ENCODE peak calls at places on chromosomes 16 and 17, in six cellular contexts. One of them, this sample, is unnamed.

GRCh38 chr17:41307647-41308046 is 1.5 kb downstream of the KRTAP16-1 start:
- DNase-seq in heart right ventricle: no peak
- DNase-seq in suprapubic skin: no peak
- DNase-seq in left ventricle myocardium inferior: no peak
- DNase-seq in psoas muscle: no peak
- DNase-seq in fibroblast of lung: no peak
- DNase-seq in this sample: no peak

GRCh38 chr16:87675111-87675510 is 72.8 kb downstream of the JPH3 start:
- DNase-seq in heart right ventricle: no peak
- DNase-seq in suprapubic skin: no peak
- DNase-seq in left ventricle myocardium inferior: no peak
- DNase-seq in psoas muscle: no peak
- DNase-seq in fibroblast of lung: no peak
- DNase-seq in this sample: no peak

GRCh38 chr16:87391324-87391949 is 699 bp upstream of the MAP1LC3B start:
- DNase-seq in heart right ventricle: peak
- DNase-seq in suprapubic skin: peak
- DNase-seq in left ventricle myocardium inferior: peak
- DNase-seq in psoas muscle: peak
- DNase-seq in fibroblast of lung: peak
- DNase-seq in this sample: peak

GRCh38 chr17:8225813-8226535 is 15.6 kb upstream of the AURKB start:
- DNase-seq in heart right ventricle: peak
- DNase-seq in suprapubic skin: no peak
- DNase-seq in left ventricle myocardium inferior: no peak
- DNase-seq in psoas muscle: peak
- DNase-seq in fibroblast of lung: peak
- DNase-seq in this sample: peak

GRCh38 chr16:69940676-69941075 is 10.5 kb upstream of the CLEC18A start:
- DNase-seq in heart right ventricle: no peak
- DNase-seq in suprapubic skin: peak
- DNase-seq in left ventricle myocardium inferior: no peak
- DNase-seq in psoas muscle: no peak
- DNase-seq in fibroblast of lung: no peak
- DNase-seq in this sample: no peak

GRCh38 chr16:9941245-9941644 is 241.0 kb downstream of the GRIN2A start:
- DNase-seq in heart right ventricle: no peak
- DNase-seq in suprapubic skin: no peak
- DNase-seq in left ventricle myocardium inferior: no peak
- DNase-seq in psoas muscle: no peak
- DNase-seq in fibroblast of lung: no peak
- DNase-seq in this sample: no peak

GRCh38 chr17:72422505-72423285 is 301.9 kb downstream of the SOX9 start:
- DNase-seq in heart right ventricle: peak
- DNase-seq in suprapubic skin: no peak
- DNase-seq in left ventricle myocardium inferior: peak
- DNase-seq in psoas muscle: peak
- DNase-seq in fibroblast of lung: peak
- DNase-seq in this sample: no peak

GRCh38 chr17:51154176-51154575 is 817 bp downstream of the NME1 start:
- DNase-seq in heart right ventricle: no peak
- DNase-seq in suprapubic skin: no peak
- DNase-seq in left ventricle myocardium inferior: no peak
- DNase-seq in psoas muscle: no peak
- DNase-seq in fibroblast of lung: peak
- DNase-seq in this sample: no peak

GRCh38 chr17:40707720-40708119 is 4.2 kb upstream of the KRT24 start:
- DNase-seq in heart right ventricle: peak
- DNase-seq in suprapubic skin: peak
- DNase-seq in left ventricle myocardium inferior: peak
- DNase-seq in psoas muscle: peak
- DNase-seq in fibroblast of lung: peak
- DNase-seq in this sample: no peak

GRCh38 chr17:75976175-75976848 is 2.7 kb downstream of the ACOX1 start:
- DNase-seq in heart right ventricle: no peak
- DNase-seq in suprapubic skin: no peak
- DNase-seq in left ventricle myocardium inferior: no peak
- DNase-seq in psoas muscle: no peak
- DNase-seq in fibroblast of lung: no peak
- DNase-seq in this sample: no peak

GRCh38 chr16:17377360-17378324 is 93.1 kb downstream of the XYLT1 start:
- DNase-seq in heart right ventricle: no peak
- DNase-seq in suprapubic skin: no peak
- DNase-seq in left ventricle myocardium inferior: no peak
- DNase-seq in psoas muscle: no peak
- DNase-seq in fibroblast of lung: no peak
- DNase-seq in this sample: no peak

GRCh38 chr17:80125656-80126448 is 21.1 kb downstream of the EIF4A3 start:
- DNase-seq in heart right ventricle: no peak
- DNase-seq in suprapubic skin: peak
- DNase-seq in left ventricle myocardium inferior: no peak
- DNase-seq in psoas muscle: no peak
- DNase-seq in fibroblast of lung: peak
- DNase-seq in this sample: no peak

GRCh38 chr17:58002973-58003372 is 4.1 kb downstream of the SRSF1 start:
- DNase-seq in heart right ventricle: no peak
- DNase-seq in suprapubic skin: no peak
- DNase-seq in left ventricle myocardium inferior: no peak
- DNase-seq in psoas muscle: no peak
- DNase-seq in fibroblast of lung: no peak
- DNase-seq in this sample: no peak

GRCh38 chr17:58001461-58002124 is 5.5 kb downstream of the SRSF1 start:
- DNase-seq in heart right ventricle: no peak
- DNase-seq in suprapubic skin: no peak
- DNase-seq in left ventricle myocardium inferior: no peak
- DNase-seq in psoas muscle: no peak
- DNase-seq in fibroblast of lung: no peak
- DNase-seq in this sample: no peak

GRCh38 chr17:58002154-58002553 is 4.9 kb downstream of the SRSF1 start:
- DNase-seq in heart right ventricle: no peak
- DNase-seq in suprapubic skin: no peak
- DNase-seq in left ventricle myocardium inferior: no peak
- DNase-seq in psoas muscle: no peak
- DNase-seq in fibroblast of lung: no peak
- DNase-seq in this sample: no peak

GRCh38 chr17:58004060-58004459 is 3.0 kb downstream of the SRSF1 start:
- DNase-seq in heart right ventricle: no peak
- DNase-seq in suprapubic skin: no peak
- DNase-seq in left ventricle myocardium inferior: no peak
- DNase-seq in psoas muscle: no peak
- DNase-seq in fibroblast of lung: no peak
- DNase-seq in this sample: no peak

DNA sequence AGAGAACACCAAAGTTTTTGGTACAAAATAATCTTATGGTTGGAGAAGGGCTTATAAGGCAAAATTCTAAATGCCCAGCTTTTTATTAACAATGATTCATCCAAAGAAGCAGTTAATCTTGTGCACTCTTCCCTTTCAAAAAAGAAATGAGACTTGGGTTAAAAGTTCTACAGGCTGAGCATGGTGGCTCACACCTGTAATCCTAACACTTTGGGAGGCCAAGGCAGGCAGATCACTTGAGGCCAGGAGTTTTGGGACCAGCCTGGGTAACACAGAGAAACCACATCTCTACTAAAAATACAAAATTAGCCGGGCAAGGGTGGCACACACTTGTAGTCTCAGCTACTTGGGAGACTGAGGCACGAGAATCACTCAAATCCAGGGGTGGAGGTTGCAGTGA is 4.5 kb downstream of the SRSF1 start:
- DNase-seq in heart right ventricle: no peak
- DNase-seq in suprapubic skin: no peak
- DNase-seq in left ventricle myocardium inferior: no peak
- DNase-seq in psoas muscle: no peak
- DNase-seq in fibroblast of lung: no peak
- DNase-seq in this sample: no peak
- TF ChIP-seq CTCF in heart right ventricle: no peak
- TF ChIP-seq CTCF in suprapubic skin: no peak
- TF ChIP-seq CTCF in left ventricle myocardium inferior: no peak
- TF ChIP-seq CTCF in psoas muscle: no peak
- TF ChIP-seq CTCF in fibroblast of lung: no peak
- TF ChIP-seq CTCF in this sample: no peak

DNA sequence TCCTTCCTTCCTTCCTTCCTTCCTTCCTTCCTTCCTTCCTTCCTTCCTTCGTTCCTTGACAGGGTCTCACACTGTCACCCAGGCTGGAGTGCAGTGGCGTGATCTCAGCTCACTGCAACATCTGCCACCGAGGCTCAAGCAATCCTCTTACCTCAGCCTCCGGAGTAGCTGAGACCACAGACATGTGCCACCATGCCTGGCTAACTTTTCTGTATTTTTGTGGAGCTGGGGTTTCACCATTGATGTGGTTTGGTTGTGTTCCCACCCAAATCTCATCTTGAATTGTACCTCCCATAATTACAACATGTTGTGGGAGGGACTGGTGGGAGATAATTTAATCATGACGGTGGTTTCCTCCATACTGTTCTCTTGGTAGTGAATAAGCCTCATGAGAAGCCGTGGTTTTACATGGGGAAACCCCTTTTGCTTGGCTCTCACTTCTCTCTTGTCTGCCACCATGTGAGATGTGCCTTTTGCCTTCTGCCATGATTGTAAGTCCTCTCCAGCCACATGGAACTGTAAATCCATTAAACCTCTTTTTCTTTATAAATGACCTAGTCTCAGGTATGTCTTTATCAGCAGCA is 90.3 kb upstream of the MPHOSPH6 start:
- DNase-seq in heart right ventricle: no peak
- DNase-seq in suprapubic skin: no peak
- DNase-seq in left ventricle myocardium inferior: no peak
- DNase-seq in psoas muscle: no peak
- DNase-seq in fibroblast of lung: no peak
- DNase-seq in this sample: no peak
- TF ChIP-seq CTCF in heart right ventricle: no peak
- TF ChIP-seq CTCF in suprapubic skin: no peak
- TF ChIP-seq CTCF in left ventricle myocardium inferior: no peak
- TF ChIP-seq CTCF in psoas muscle: no peak
- TF ChIP-seq CTCF in fibroblast of lung: no peak
- TF ChIP-seq CTCF in this sample: no peak

DNA sequence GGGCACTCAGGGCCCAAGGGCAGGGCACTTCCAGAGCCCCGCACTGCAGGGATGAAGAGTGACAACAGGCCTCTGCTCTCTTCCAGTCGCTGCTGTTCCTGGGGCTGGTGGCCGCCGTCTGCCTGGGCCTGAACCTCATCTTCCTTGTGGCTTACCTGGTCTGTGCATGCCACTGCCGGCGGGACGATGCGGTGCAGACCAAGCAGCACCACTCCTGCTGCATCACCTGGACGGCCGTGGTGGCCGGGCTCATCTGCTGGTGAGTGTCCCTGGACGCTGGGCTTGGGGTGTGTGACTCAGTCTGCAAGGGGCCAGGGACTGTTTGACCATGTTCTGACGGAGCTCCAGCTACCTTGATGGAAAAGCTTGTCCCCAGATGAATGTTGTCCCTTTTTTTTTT is 9.0 kb downstream of the TTYH2 start:
- DNase-seq in heart right ventricle: no peak
- DNase-seq in suprapubic skin: no peak
- DNase-seq in left ventricle myocardium inferior: no peak
- DNase-seq in psoas muscle: no peak
- DNase-seq in fibroblast of lung: no peak
- DNase-seq in this sample: no peak
- TF ChIP-seq CTCF in heart right ventricle: no peak
- TF ChIP-seq CTCF in suprapubic skin: no peak
- TF ChIP-seq CTCF in left ventricle myocardium inferior: no peak
- TF ChIP-seq CTCF in psoas muscle: no peak
- TF ChIP-seq CTCF in fibroblast of lung: no peak
- TF ChIP-seq CTCF in this sample: no peak

GRCh38 chr17:43211123-43211479 is 574 bp upstream of the TMEM106A start:
- DNase-seq in heart right ventricle: no peak
- DNase-seq in suprapubic skin: no peak
- DNase-seq in left ventricle myocardium inferior: no peak
- DNase-seq in psoas muscle: no peak
- DNase-seq in fibroblast of lung: no peak
- DNase-seq in this sample: no peak

GRCh38 chr17:43210576-43210975 is 1.1 kb upstream of the TMEM106A start:
- DNase-seq in heart right ventricle: no peak
- DNase-seq in suprapubic skin: no peak
- DNase-seq in left ventricle myocardium inferior: no peak
- DNase-seq in psoas muscle: no peak
- DNase-seq in fibroblast of lung: no peak
- DNase-seq in this sample: no peak

GRCh38 chr17:43212641-43213490 is 1.2 kb downstream of the TMEM106A start:
- DNase-seq in heart right ventricle: no peak
- DNase-seq in suprapubic skin: peak
- DNase-seq in left ventricle myocardium inferior: no peak
- DNase-seq in psoas muscle: no peak
- DNase-seq in fibroblast of lung: no peak
- DNase-seq in this sample: no peak

GRCh38 chr17:43213545-43213944 is 1.9 kb downstream of the TMEM106A start:
- DNase-seq in heart right ventricle: no peak
- DNase-seq in suprapubic skin: peak
- DNase-seq in left ventricle myocardium inferior: no peak
- DNase-seq in psoas muscle: no peak
- DNase-seq in fibroblast of lung: no peak
- DNase-seq in this sample: no peak

DNA sequence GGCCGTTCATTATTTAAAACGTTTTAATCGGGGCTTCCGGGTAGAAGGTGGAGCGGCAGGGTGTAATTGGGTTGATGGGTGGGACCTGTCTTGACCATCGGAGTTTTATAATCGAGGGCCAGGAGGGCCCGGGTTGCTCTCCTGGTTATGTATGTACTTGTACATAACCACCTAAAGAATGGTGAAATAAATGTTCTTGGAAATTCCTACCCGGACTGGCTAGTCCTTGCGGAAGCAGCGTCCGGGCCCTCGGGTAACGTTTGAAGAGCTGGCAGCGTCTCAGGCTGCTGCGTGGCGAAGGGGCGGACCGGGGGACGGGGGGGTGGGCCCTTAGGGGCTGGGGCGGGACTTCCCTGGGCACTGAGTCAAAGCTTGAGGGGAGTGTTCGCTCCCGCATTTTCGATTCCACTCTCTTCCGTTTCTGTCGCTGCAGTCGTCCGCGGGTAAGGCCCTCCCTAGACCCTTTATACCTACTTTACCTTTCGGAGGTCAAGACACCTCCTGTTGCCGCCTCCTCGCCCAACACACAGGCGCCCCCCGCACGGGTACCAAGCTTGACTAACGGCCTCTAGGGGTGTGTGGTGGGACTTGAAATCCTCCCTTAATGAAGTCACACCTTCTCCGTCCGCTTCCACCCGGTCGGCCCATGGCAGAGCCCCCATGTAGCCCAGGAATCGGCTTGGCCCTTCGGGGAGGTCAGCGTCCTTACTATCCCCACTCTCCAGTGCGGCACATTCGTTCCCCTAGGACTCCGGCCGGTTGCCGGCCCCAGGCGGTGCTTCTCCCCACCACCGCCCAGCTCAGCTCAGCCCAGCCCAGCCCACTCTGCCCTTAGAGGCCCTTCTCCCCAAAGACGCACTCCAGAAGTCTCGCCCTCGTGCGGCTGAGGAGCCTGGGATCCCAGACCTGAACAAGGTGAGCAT is at the start of gene TMEM106A:
- DNase-seq in heart right ventricle: peak
- DNase-seq in suprapubic skin: peak
- DNase-seq in left ventricle myocardium inferior: peak
- DNase-seq in psoas muscle: peak
- DNase-seq in fibroblast of lung: peak
- DNase-seq in this sample: peak
- TF ChIP-seq CTCF in heart right ventricle: peak
- TF ChIP-seq CTCF in suprapubic skin: no peak
- TF ChIP-seq CTCF in left ventricle myocardium inferior: peak
- TF ChIP-seq CTCF in psoas muscle: no peak
- TF ChIP-seq CTCF in fibroblast of lung: peak
- TF ChIP-seq CTCF in this sample: peak

This sample was measured in neural crest cell.